ENCODE peak calls at places on chromosomes 4 and X, in ten cellular contexts. Z is CD8-positive, alpha-beta T cell; D is AG04450; F is iPS DF 6.9; I is right lobe of liver; U is SK-N-SH; G is prostate gland; L is heart right ventricle; Y is astrocyte; J is suprapubic skin. H is an unnamed sample.
A peak's percentile ranks its signal among the peaks of the same experiment; 100 is the strongest.

GRCh38 chr4:177093964-177094363 is 215.7 kb upstream of the NEIL3 start:
- DNase-seq in Z (no peak), D (no peak), F (no peak), I (no peak), U (peak; percentile 15), G (no peak), L (no peak), Y (peak; percentile 21), J (no peak), H (no peak)

GRCh38 chr4:142267101-142267500 is 579.0 kb downstream of the INPP4B start:
- DNase-seq in Z (no peak), D (no peak), F (no peak), I (no peak), U (no peak), G (no peak), L (no peak), Y (peak; percentile 41), J (no peak), H (no peak)

GRCh38 chr4:135508006-135508714 is 1306.6 kb upstream of the PABPC4L start:
- DNase-seq in Z (no peak), D (peak; percentile 20), F (no peak), I (no peak), U (no peak), G (no peak), L (no peak), Y (peak; percentile 90), J (no peak), H (no peak)

GRCh38 chr4:94533405-94534223 is 81.9 kb downstream of the PDLIM5 start:
- DNase-seq in Z (no peak), D (no peak), F (no peak), I (no peak), U (no peak), G (no peak), L (no peak), Y (no peak), J (no peak), H (no peak)

GRCh38 chr4:56468097-56468422 is 643 bp downstream of the SRP72 start:
- DNase-seq in Z (peak; percentile 7), D (no peak), F (no peak), I (no peak), U (peak; percentile 60), G (peak; percentile 45), L (no peak), Y (peak; percentile 31), J (no peak), H (no peak)

GRCh38 chrX:133698298-133698697 is 283.0 kb upstream of the GPC4 start:
- DNase-seq in Z (no peak), D (peak; percentile 4), F (no peak), I (no peak), U (peak; percentile 10), G (no peak), L (no peak), Y (peak; percentile 14), J (no peak), H (no peak)

GRCh38 chrX:1086444-1087409 is 125.7 kb downstream of the CRLF2 start:
- DNase-seq in Z (no peak), D (no peak), F (no peak), I (no peak), U (no peak), G (no peak), L (no peak), Y (no peak), J (no peak), H (no peak)

GRCh38 chrX:153867139-153867538 is 18.8 kb downstream of the L1CAM start:
- DNase-seq in Z (no peak), D (no peak), F (no peak), I (no peak), U (no peak), G (no peak), L (no peak), Y (no peak), J (no peak), H (no peak)

GRCh38 chr4:145609494-145610427 is 9.4 kb upstream of the MMAA start:
- DNase-seq in Z (peak; percentile 32), D (no peak), F (peak; percentile 43), I (no peak), U (peak; percentile 41), G (peak; percentile 67), L (peak; percentile 47), Y (peak; percentile 44), J (no peak), H (peak; percentile 26)

GRCh38 chr4:4182835-4183568 is 43.7 kb downstream of the OTOP1 start:
- DNase-seq in Z (no peak), D (no peak), F (peak; percentile 41), I (peak; percentile 42), U (peak; percentile 21), G (no peak), L (no peak), Y (no peak), J (no peak), H (no peak)

GRCh38 chrX:117919755-117920154 is 196.9 kb downstream of the KLHL13 start:
- DNase-seq in Z (no peak), D (no peak), F (no peak), I (no peak), U (no peak), G (no peak), L (no peak), Y (no peak), J (no peak), H (no peak)

DNA sequence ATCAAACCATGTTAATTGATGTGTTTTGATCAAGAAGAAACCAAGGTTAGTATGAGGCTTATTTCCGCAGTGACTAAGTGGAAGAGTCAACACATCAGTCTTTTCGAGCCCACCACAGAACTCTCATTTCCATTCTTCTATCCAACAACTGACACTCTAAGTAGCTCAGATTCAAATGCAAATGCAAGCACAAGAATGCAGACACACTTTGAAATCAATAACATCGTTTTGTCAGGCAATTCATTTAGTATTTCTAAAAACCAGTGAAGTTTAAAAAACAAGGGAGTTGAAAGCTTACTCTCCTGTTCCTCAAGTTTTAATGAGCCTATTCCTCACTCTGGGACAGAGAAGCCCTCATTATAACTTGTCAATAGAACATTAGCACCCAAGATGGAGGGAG is 433.1 kb downstream of the ZIC3 start:
- DNase-seq in Z (no peak), D (no peak), F (no peak), I (no peak), U (no peak), G (no peak), L (no peak), Y (no peak), J (no peak), H (no peak)
- H3K27me3 ChIP-seq in Z (no peaks in the 10 kb centered on the region), D (no peaks in the 10 kb centered on the region), F (no peaks in the 10 kb centered on the region), I (no peaks in the 10 kb centered on the region), U (no peaks in the 10 kb centered on the region), G (no peaks in the 10 kb centered on the region), L (no peaks in the 10 kb centered on the region), Y (no peaks in the 10 kb centered on the region), J (no peaks in the 10 kb centered on the region), H (no peaks in the 10 kb centered on the region)

GRCh38 chr4:147769386-147769785 is 37.5 kb downstream of the ARHGAP10 start:
- DNase-seq in Z (no peak), D (no peak), F (no peak), I (no peak), U (no peak), G (no peak), L (no peak), Y (peak; percentile 33), J (no peak), H (no peak)
- H3K27me3 ChIP-seq in Z (no peaks in the 10 kb centered on the region), D (no peaks in the 10 kb centered on the region), F (no peaks in the 10 kb centered on the region), I (no peaks in the 10 kb centered on the region), U (no peaks in the 10 kb centered on the region), G (peaks cover 3% of the 10 kb centered on the region), L (no peaks in the 10 kb centered on the region), Y (no peaks in the 10 kb centered on the region), J (no peaks in the 10 kb centered on the region), H (no peaks in the 10 kb centered on the region)

DNA sequence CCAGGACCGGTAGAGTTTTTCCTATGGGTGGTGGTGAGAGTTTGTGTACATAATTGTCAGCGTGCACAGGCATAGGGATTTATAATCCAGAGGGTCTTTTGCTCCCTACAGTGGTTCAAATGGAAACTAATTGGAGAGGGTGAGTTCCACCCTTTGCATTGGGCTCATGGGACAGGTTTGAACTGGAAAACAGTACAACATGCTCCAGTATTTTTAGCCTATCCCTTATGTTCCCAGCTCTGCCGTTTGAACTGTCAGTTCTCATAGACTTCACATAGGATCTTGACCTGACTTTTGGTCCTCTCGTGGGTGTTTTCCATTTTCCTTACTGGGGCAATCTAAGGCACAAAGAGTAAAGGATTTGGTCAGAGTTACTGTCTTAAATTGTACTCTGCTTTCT is 31.8 kb downstream of the FHL1 start:
- DNase-seq in Z (no peak), D (no peak), F (no peak), I (no peak), U (no peak), G (no peak), L (no peak), Y (no peak), J (no peak), H (no peak)
- H3K27me3 ChIP-seq in Z (no peaks in the 10 kb centered on the region), D (no peaks in the 10 kb centered on the region), F (no peaks in the 10 kb centered on the region), I (no peaks in the 10 kb centered on the region), U (no peaks in the 10 kb centered on the region), G (no peaks in the 10 kb centered on the region), L (no peaks in the 10 kb centered on the region), Y (no peaks in the 10 kb centered on the region), J (no peaks in the 10 kb centered on the region), H (no peaks in the 10 kb centered on the region)

GRCh38 chr4:8920289-8920965 is 48.8 kb upstream of the HMX1 start:
- DNase-seq in Z (no peak), D (no peak), F (no peak), I (no peak), U (no peak), G (peak; percentile 2), L (no peak), Y (no peak), J (peak; percentile 44), H (no peak)
- H3K27me3 ChIP-seq in Z (no peaks in the 10 kb centered on the region), D (no peaks in the 10 kb centered on the region), F (no peaks in the 10 kb centered on the region), I (no peaks in the 10 kb centered on the region), U (no peaks in the 10 kb centered on the region), G (no peaks in the 10 kb centered on the region), L (peaks cover 49% of the 10 kb centered on the region), Y (peaks cover 2% of the 10 kb centered on the region), J (peaks cover 36% of the 10 kb centered on the region), H (no peaks in the 10 kb centered on the region)

DNA sequence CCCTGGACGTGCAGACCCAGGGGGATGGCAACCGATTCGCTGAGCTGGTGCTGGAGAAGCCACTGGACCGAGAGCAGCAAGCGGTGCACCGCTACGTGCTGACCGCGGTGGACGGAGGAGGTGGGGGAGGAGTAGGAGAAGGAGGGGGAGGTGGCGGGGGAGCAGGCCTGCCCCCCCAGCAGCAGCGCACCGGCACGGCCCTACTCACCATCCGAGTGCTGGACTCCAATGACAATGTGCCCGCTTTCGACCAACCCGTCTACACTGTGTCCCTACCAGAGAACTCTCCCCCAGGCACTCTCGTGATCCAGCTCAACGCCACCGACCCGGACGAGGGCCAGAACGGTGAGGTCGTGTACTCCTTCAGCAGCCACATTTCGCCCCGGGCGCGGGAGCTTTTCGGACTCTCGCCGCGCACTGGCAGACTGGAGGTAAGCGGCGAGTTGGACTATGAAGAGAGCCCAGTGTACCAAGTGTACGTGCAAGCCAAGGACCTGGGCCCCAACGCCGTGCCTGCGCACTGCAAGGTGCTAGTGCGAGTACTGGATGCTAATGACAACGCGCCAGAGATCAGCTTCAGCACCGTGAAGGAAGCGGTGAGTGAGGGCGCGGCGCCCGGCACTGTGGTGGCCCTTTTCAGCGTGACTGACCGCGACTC is 1.7 kb downstream of the PCDH10 start:
- DNase-seq in Z (no peak), D (no peak), F (no peak), I (no peak), U (peak; percentile 20), G (no peak), L (no peak), Y (peak; percentile 42), J (no peak), H (no peak)
- H3K27me3 ChIP-seq in Z (no peaks in the 10 kb centered on the region), D (peaks cover 54% of the 10 kb centered on the region), F (peaks cover 52% of the 10 kb centered on the region), I (no peaks in the 10 kb centered on the region), U (peaks cover 74% of the 10 kb centered on the region), G (peaks cover 11% of the 10 kb centered on the region), L (peaks cover 92% of the 10 kb centered on the region), Y (no peaks in the 10 kb centered on the region), J (peaks cover 83% of the 10 kb centered on the region), H (no peaks in the 10 kb centered on the region)